ENCODE peak calls at places on chromosome 16, in seven cellular contexts. One of them, this sample, is unnamed.

GRCh38 chr16:51888021-51888420 is 658.9 kb downstream of the TOX3 start:
- DNase-seq in NCI-H2171 treated with DMSO at 0.1 percent for 48 hours: no peak
- DNase-seq in substantia nigra: no peak
- DNase-seq in kidney glomerular epithelial cell: no peak
- DNase-seq in choroid plexus epithelial cell: peak; percentile 27
- DNase-seq in NCI-H146: no peak
- DNase-seq in esophagus squamous epithelium: no peak
- DNase-seq in this sample: no peak

GRCh38 chr16:27729516-27730304 is 179.8 kb downstream of the KATNIP start:
- DNase-seq in NCI-H2171 treated with DMSO at 0.1 percent for 48 hours: peak; percentile 43
- DNase-seq in substantia nigra: no peak
- DNase-seq in kidney glomerular epithelial cell: no peak
- DNase-seq in choroid plexus epithelial cell: peak; percentile 53
- DNase-seq in NCI-H146: no peak
- DNase-seq in esophagus squamous epithelium: no peak
- DNase-seq in this sample: peak; percentile 26

GRCh38 chr16:31134091-31134571 is 1.4 kb downstream of the PRSS8 start:
- DNase-seq in NCI-H2171 treated with DMSO at 0.1 percent for 48 hours: no peak
- DNase-seq in substantia nigra: no peak
- DNase-seq in kidney glomerular epithelial cell: no peak
- DNase-seq in choroid plexus epithelial cell: no peak
- DNase-seq in NCI-H146: no peak
- DNase-seq in esophagus squamous epithelium: no peak
- DNase-seq in this sample: no peak

GRCh38 chr16:49281843-49282642 is 405 bp upstream of the CBLN1 start:
- DNase-seq in NCI-H2171 treated with DMSO at 0.1 percent for 48 hours: peak; percentile 93
- DNase-seq in substantia nigra: peak; percentile 79
- DNase-seq in kidney glomerular epithelial cell: peak; percentile 5
- DNase-seq in choroid plexus epithelial cell: peak; percentile 19
- DNase-seq in NCI-H146: peak; percentile 85
- DNase-seq in esophagus squamous epithelium: no peak
- DNase-seq in this sample: peak; percentile 98

GRCh38 chr16:89863741-89864391 is 9.5 kb upstream of the TCF25 start:
- DNase-seq in NCI-H2171 treated with DMSO at 0.1 percent for 48 hours: no peak
- DNase-seq in substantia nigra: no peak
- DNase-seq in kidney glomerular epithelial cell: no peak
- DNase-seq in choroid plexus epithelial cell: peak; percentile 89
- DNase-seq in NCI-H146: no peak
- DNase-seq in esophagus squamous epithelium: no peak
- DNase-seq in this sample: no peak

GRCh38 chr16:88103581-88104188 is 152.5 kb downstream of the BANP start:
- DNase-seq in NCI-H2171 treated with DMSO at 0.1 percent for 48 hours: no peak
- DNase-seq in substantia nigra: no peak
- DNase-seq in kidney glomerular epithelial cell: no peak
- DNase-seq in choroid plexus epithelial cell: no peak
- DNase-seq in NCI-H146: no peak
- DNase-seq in esophagus squamous epithelium: no peak
- DNase-seq in this sample: no peak

GRCh38 chr16:23670137-23670776 is 8.4 kb upstream of the PLK1 start:
- DNase-seq in NCI-H2171 treated with DMSO at 0.1 percent for 48 hours: no peak
- DNase-seq in substantia nigra: no peak
- DNase-seq in kidney glomerular epithelial cell: peak; percentile 91
- DNase-seq in choroid plexus epithelial cell: peak; percentile 75
- DNase-seq in NCI-H146: no peak
- DNase-seq in esophagus squamous epithelium: no peak
- DNase-seq in this sample: no peak

GRCh38 chr16:68093816-68094613 is 8.8 kb downstream of the NFATC3 start:
- DNase-seq in NCI-H2171 treated with DMSO at 0.1 percent for 48 hours: peak; percentile 10
- DNase-seq in substantia nigra: no peak
- DNase-seq in kidney glomerular epithelial cell: no peak
- DNase-seq in choroid plexus epithelial cell: peak; percentile 62
- DNase-seq in NCI-H146: no peak
- DNase-seq in esophagus squamous epithelium: no peak
- DNase-seq in this sample: peak; percentile 28

GRCh38 chr16:16159662-16160061 is 63.6 kb downstream of the ABCC6 start:
- DNase-seq in NCI-H2171 treated with DMSO at 0.1 percent for 48 hours: no peak
- DNase-seq in substantia nigra: no peak
- DNase-seq in kidney glomerular epithelial cell: no peak
- DNase-seq in choroid plexus epithelial cell: no peak
- DNase-seq in NCI-H146: no peak
- DNase-seq in esophagus squamous epithelium: no peak
- DNase-seq in this sample: no peak

GRCh38 chr16:88928405-88929375 is 48.3 kb downstream of the CBFA2T3 start:
- DNase-seq in NCI-H2171 treated with DMSO at 0.1 percent for 48 hours: peak; percentile 87
- DNase-seq in substantia nigra: no peak
- DNase-seq in kidney glomerular epithelial cell: no peak
- DNase-seq in choroid plexus epithelial cell: no peak
- DNase-seq in NCI-H146: peak; percentile 58
- DNase-seq in esophagus squamous epithelium: no peak
- DNase-seq in this sample: peak; percentile 60

GRCh38 chr16:4244881-4245280 is 3.0 kb upstream of the SRL start:
- DNase-seq in NCI-H2171 treated with DMSO at 0.1 percent for 48 hours: no peak
- DNase-seq in substantia nigra: no peak
- DNase-seq in kidney glomerular epithelial cell: no peak
- DNase-seq in choroid plexus epithelial cell: no peak
- DNase-seq in NCI-H146: peak; percentile 68
- DNase-seq in esophagus squamous epithelium: no peak
- DNase-seq in this sample: no peak

GRCh38 chr16:57971848-57972247 is 920 bp upstream of the CNGB1 start:
- DNase-seq in NCI-H2171 treated with DMSO at 0.1 percent for 48 hours: no peak
- DNase-seq in substantia nigra: no peak
- DNase-seq in kidney glomerular epithelial cell: no peak
- DNase-seq in choroid plexus epithelial cell: no peak
- DNase-seq in NCI-H146: no peak
- DNase-seq in esophagus squamous epithelium: no peak
- DNase-seq in this sample: no peak

GRCh38 chr16:27364493-27365141 is 37.4 kb upstream of the IL21R start:
- DNase-seq in NCI-H2171 treated with DMSO at 0.1 percent for 48 hours: no peak
- DNase-seq in substantia nigra: no peak
- DNase-seq in kidney glomerular epithelial cell: no peak
- DNase-seq in choroid plexus epithelial cell: no peak
- DNase-seq in NCI-H146: peak; percentile 59
- DNase-seq in esophagus squamous epithelium: no peak
- DNase-seq in this sample: no peak

GRCh38 chr16:68380676-68381362 is 67.5 kb downstream of the SMPD3 start:
- DNase-seq in NCI-H2171 treated with DMSO at 0.1 percent for 48 hours: no peak
- DNase-seq in substantia nigra: no peak
- DNase-seq in kidney glomerular epithelial cell: no peak
- DNase-seq in choroid plexus epithelial cell: no peak
- DNase-seq in NCI-H146: no peak
- DNase-seq in esophagus squamous epithelium: no peak
- DNase-seq in this sample: no peak

GRCh38 chr16:31880322-31880979 is 6.8 kb downstream of the ZNF267 start:
- DNase-seq in NCI-H2171 treated with DMSO at 0.1 percent for 48 hours: peak; percentile 18
- DNase-seq in substantia nigra: no peak
- DNase-seq in kidney glomerular epithelial cell: peak; percentile 70
- DNase-seq in choroid plexus epithelial cell: peak; percentile 89
- DNase-seq in NCI-H146: no peak
- DNase-seq in esophagus squamous epithelium: no peak
- DNase-seq in this sample: no peak

GRCh38 chr16:17194190-17194780 is 276.5 kb downstream of the XYLT1 start:
- DNase-seq in NCI-H2171 treated with DMSO at 0.1 percent for 48 hours: no peak
- DNase-seq in substantia nigra: no peak
- DNase-seq in kidney glomerular epithelial cell: no peak
- DNase-seq in choroid plexus epithelial cell: no peak
- DNase-seq in NCI-H146: no peak
- DNase-seq in esophagus squamous epithelium: no peak
- DNase-seq in this sample: peak; percentile 70

This sample was measured in left kidney.